ENCODE peak calls at places on chromosomes 1 and 21, in ten cellular contexts. One of them, this sample, is unnamed.

GRCh38 chr1:46533179-46533864 is 18.1 kb downstream of the KNCN start:
- DNase-seq in upper lobe of left lung: peak
- DNase-seq in Panc1: no peak
- DNase-seq in heart left ventricle: no peak
- DNase-seq in breast epithelium: no peak
- DNase-seq in stomach: no peak
- DNase-seq in foreskin fibroblast: peak
- DNase-seq in GM06990: peak
- DNase-seq in OCI-LY7: no peak
- DNase-seq in tibial nerve: no peak
- DNase-seq in this sample: no peak

GRCh38 chr1:26161408-26162219 is 2.7 kb downstream of the FAM110D start:
- DNase-seq in upper lobe of left lung: peak
- DNase-seq in Panc1: no peak
- DNase-seq in heart left ventricle: peak
- DNase-seq in breast epithelium: no peak
- DNase-seq in stomach: peak
- DNase-seq in foreskin fibroblast: peak
- DNase-seq in GM06990: no peak
- DNase-seq in OCI-LY7: no peak
- DNase-seq in tibial nerve: no peak
- DNase-seq in this sample: no peak

GRCh38 chr1:77504986-77505385 is 177.5 kb downstream of the ZZZ3 start:
- DNase-seq in upper lobe of left lung: no peak
- DNase-seq in Panc1: no peak
- DNase-seq in heart left ventricle: no peak
- DNase-seq in breast epithelium: no peak
- DNase-seq in stomach: no peak
- DNase-seq in foreskin fibroblast: peak
- DNase-seq in GM06990: no peak
- DNase-seq in OCI-LY7: no peak
- DNase-seq in tibial nerve: no peak
- DNase-seq in this sample: no peak

GRCh38 chr21:27196651-27197050 is 229.8 kb upstream of the ADAMTS5 start:
- DNase-seq in upper lobe of left lung: no peak
- DNase-seq in Panc1: no peak
- DNase-seq in heart left ventricle: no peak
- DNase-seq in breast epithelium: no peak
- DNase-seq in stomach: no peak
- DNase-seq in foreskin fibroblast: no peak
- DNase-seq in GM06990: no peak
- DNase-seq in OCI-LY7: no peak
- DNase-seq in tibial nerve: no peak
- DNase-seq in this sample: no peak

GRCh38 chr21:34552324-34553198 is 40.6 kb upstream of the KCNE1 start:
- DNase-seq in upper lobe of left lung: no peak
- DNase-seq in Panc1: no peak
- DNase-seq in heart left ventricle: no peak
- DNase-seq in breast epithelium: no peak
- DNase-seq in stomach: no peak
- DNase-seq in foreskin fibroblast: no peak
- DNase-seq in GM06990: no peak
- DNase-seq in OCI-LY7: no peak
- DNase-seq in tibial nerve: no peak
- DNase-seq in this sample: no peak

GRCh38 chr1:226366290-226366689 is 41.6 kb downstream of the PARP1 start:
- DNase-seq in upper lobe of left lung: no peak
- DNase-seq in Panc1: no peak
- DNase-seq in heart left ventricle: no peak
- DNase-seq in breast epithelium: no peak
- DNase-seq in stomach: no peak
- DNase-seq in foreskin fibroblast: peak
- DNase-seq in GM06990: no peak
- DNase-seq in OCI-LY7: no peak
- DNase-seq in tibial nerve: no peak
- DNase-seq in this sample: no peak

GRCh38 chr1:117930484-117930883 is 945 bp downstream of the WDR3 start:
- DNase-seq in upper lobe of left lung: no peak
- DNase-seq in Panc1: no peak
- DNase-seq in heart left ventricle: no peak
- DNase-seq in breast epithelium: no peak
- DNase-seq in stomach: no peak
- DNase-seq in foreskin fibroblast: no peak
- DNase-seq in GM06990: no peak
- DNase-seq in OCI-LY7: no peak
- DNase-seq in tibial nerve: no peak
- DNase-seq in this sample: no peak

GRCh38 chr1:199422206-199422605 is 605.3 kb upstream of the NR5A2 start:
- DNase-seq in upper lobe of left lung: no peak
- DNase-seq in Panc1: peak
- DNase-seq in heart left ventricle: no peak
- DNase-seq in breast epithelium: no peak
- DNase-seq in stomach: peak
- DNase-seq in foreskin fibroblast: peak
- DNase-seq in GM06990: no peak
- DNase-seq in OCI-LY7: no peak
- DNase-seq in tibial nerve: no peak
- DNase-seq in this sample: no peak

GRCh38 chr1:220691039-220691684 is 999 bp downstream of the C1orf115 start:
- DNase-seq in upper lobe of left lung: no peak
- DNase-seq in Panc1: no peak
- DNase-seq in heart left ventricle: no peak
- DNase-seq in breast epithelium: no peak
- DNase-seq in stomach: no peak
- DNase-seq in foreskin fibroblast: no peak
- DNase-seq in GM06990: no peak
- DNase-seq in OCI-LY7: no peak
- DNase-seq in tibial nerve: no peak
- DNase-seq in this sample: no peak

GRCh38 chr1:182279724-182280506 is 111.7 kb downstream of the GLUL start:
- DNase-seq in upper lobe of left lung: no peak
- DNase-seq in Panc1: no peak
- DNase-seq in heart left ventricle: no peak
- DNase-seq in breast epithelium: no peak
- DNase-seq in stomach: no peak
- DNase-seq in foreskin fibroblast: peak
- DNase-seq in GM06990: no peak
- DNase-seq in OCI-LY7: no peak
- DNase-seq in tibial nerve: peak
- DNase-seq in this sample: peak

GRCh38 chr1:20555758-20556120 is 3.4 kb downstream of the FAM43B start:
- DNase-seq in upper lobe of left lung: no peak
- DNase-seq in Panc1: no peak
- DNase-seq in heart left ventricle: no peak
- DNase-seq in breast epithelium: no peak
- DNase-seq in stomach: no peak
- DNase-seq in foreskin fibroblast: no peak
- DNase-seq in GM06990: no peak
- DNase-seq in OCI-LY7: no peak
- DNase-seq in tibial nerve: no peak
- DNase-seq in this sample: no peak

GRCh38 chr1:29514361-29515187 is 278.3 kb downstream of the PTPRU start:
- DNase-seq in upper lobe of left lung: no peak
- DNase-seq in Panc1: no peak
- DNase-seq in heart left ventricle: no peak
- DNase-seq in breast epithelium: no peak
- DNase-seq in stomach: peak
- DNase-seq in foreskin fibroblast: no peak
- DNase-seq in GM06990: no peak
- DNase-seq in OCI-LY7: no peak
- DNase-seq in tibial nerve: no peak
- DNase-seq in this sample: peak

GRCh38 chr1:83762419-83762818 is 236.5 kb downstream of the TTLL7 start:
- DNase-seq in upper lobe of left lung: no peak
- DNase-seq in Panc1: no peak
- DNase-seq in heart left ventricle: no peak
- DNase-seq in breast epithelium: no peak
- DNase-seq in stomach: no peak
- DNase-seq in foreskin fibroblast: no peak
- DNase-seq in GM06990: no peak
- DNase-seq in OCI-LY7: no peak
- DNase-seq in tibial nerve: no peak
- DNase-seq in this sample: no peak

GRCh38 chr1:71357708-71358107 is 276.9 kb upstream of the ZRANB2 start:
- DNase-seq in upper lobe of left lung: peak
- DNase-seq in Panc1: no peak
- DNase-seq in heart left ventricle: no peak
- DNase-seq in breast epithelium: no peak
- DNase-seq in stomach: no peak
- DNase-seq in foreskin fibroblast: no peak
- DNase-seq in GM06990: no peak
- DNase-seq in OCI-LY7: no peak
- DNase-seq in tibial nerve: no peak
- DNase-seq in this sample: no peak

DNA sequence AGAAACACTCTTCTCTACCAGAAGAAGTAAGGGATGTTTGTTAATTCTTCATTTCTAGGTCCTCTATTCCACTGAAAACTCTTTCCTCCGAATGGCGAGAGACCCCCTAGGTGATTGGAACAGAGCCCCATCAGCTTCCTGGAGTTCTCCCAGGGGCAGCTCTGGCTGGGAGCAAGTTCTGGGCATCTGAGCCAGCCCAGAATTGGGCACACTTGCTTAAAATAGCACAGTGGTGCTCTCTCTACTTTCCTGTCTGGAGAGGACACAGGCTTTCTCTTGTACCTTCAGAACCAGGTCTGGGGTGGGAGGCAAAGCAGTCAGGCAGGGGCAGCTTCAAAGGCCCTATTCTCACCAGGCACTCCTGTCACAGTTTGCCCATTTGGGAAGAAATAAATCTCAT is 83.2 kb upstream of the CNTN2 start:
- DNase-seq in upper lobe of left lung: no peak
- DNase-seq in Panc1: no peak
- DNase-seq in heart left ventricle: no peak
- DNase-seq in breast epithelium: no peak
- DNase-seq in stomach: no peak
- DNase-seq in foreskin fibroblast: no peak
- DNase-seq in GM06990: no peak
- DNase-seq in OCI-LY7: no peak
- DNase-seq in tibial nerve: no peak
- DNase-seq in this sample: no peak
- H3K4me3 ChIP-seq in upper lobe of left lung: no peak
- H3K4me3 ChIP-seq in Panc1: no peak
- H3K4me3 ChIP-seq in heart left ventricle: no peak
- H3K4me3 ChIP-seq in breast epithelium: no peak
- H3K4me3 ChIP-seq in stomach: no peak
- H3K4me3 ChIP-seq in foreskin fibroblast: no peak
- H3K4me3 ChIP-seq in GM06990: no peak
- H3K4me3 ChIP-seq in OCI-LY7: no peak
- H3K4me3 ChIP-seq in tibial nerve: no peak
- H3K4me3 ChIP-seq in this sample: no peak

DNA sequence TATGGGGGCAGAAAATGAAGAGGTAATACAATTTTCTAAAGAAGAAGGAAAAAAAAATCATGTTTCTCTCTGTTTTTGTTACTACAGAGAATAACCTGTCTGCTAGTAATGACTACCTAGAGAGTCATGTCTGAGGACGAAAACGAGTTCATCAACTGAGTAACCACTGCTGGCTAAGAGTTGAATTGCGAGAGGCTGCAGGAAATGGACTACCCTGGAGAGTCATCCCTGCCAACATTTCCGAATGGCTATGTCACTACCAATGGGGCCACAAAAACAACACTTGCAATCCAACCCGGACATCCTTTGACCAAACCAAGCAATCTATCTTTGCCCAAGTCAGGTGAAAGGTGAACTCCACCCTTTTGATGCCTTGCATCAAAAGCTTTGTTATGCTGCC is 120.6 kb downstream of the FCRL5 start:
- DNase-seq in upper lobe of left lung: no peak
- DNase-seq in Panc1: no peak
- DNase-seq in heart left ventricle: no peak
- DNase-seq in breast epithelium: no peak
- DNase-seq in stomach: no peak
- DNase-seq in foreskin fibroblast: peak
- DNase-seq in GM06990: no peak
- DNase-seq in OCI-LY7: no peak
- DNase-seq in tibial nerve: no peak
- DNase-seq in this sample: no peak
- TF ChIP-seq CTCF in upper lobe of left lung: no peak
- TF ChIP-seq CTCF in Panc1: no peak
- TF ChIP-seq CTCF in heart left ventricle: no peak
- TF ChIP-seq CTCF in breast epithelium: no peak
- TF ChIP-seq CTCF in stomach: no peak
- TF ChIP-seq CTCF in foreskin fibroblast: no peak
- TF ChIP-seq CTCF in GM06990: no peak
- TF ChIP-seq CTCF in OCI-LY7: no peak
- TF ChIP-seq CTCF in tibial nerve: no peak
- TF ChIP-seq CTCF in this sample: no peak

GRCh38 chr1:156677616-156678596 is 699 bp upstream of the NES start:
- DNase-seq in upper lobe of left lung: no peak
- DNase-seq in Panc1: no peak
- DNase-seq in heart left ventricle: peak
- DNase-seq in breast epithelium: no peak
- DNase-seq in stomach: peak
- DNase-seq in foreskin fibroblast: peak
- DNase-seq in GM06990: peak
- DNase-seq in OCI-LY7: peak
- DNase-seq in tibial nerve: no peak
- DNase-seq in this sample: peak

GRCh38 chr1:156676820-156677615 is at the start of gene NES:
- DNase-seq in upper lobe of left lung: peak
- DNase-seq in Panc1: no peak
- DNase-seq in heart left ventricle: peak
- DNase-seq in breast epithelium: no peak
- DNase-seq in stomach: no peak
- DNase-seq in foreskin fibroblast: peak
- DNase-seq in GM06990: no peak
- DNase-seq in OCI-LY7: no peak
- DNase-seq in tibial nerve: peak
- DNase-seq in this sample: no peak

GRCh38 chr1:156676450-156676819 is 772 bp downstream of the NES start:
- DNase-seq in upper lobe of left lung: peak
- DNase-seq in Panc1: no peak
- DNase-seq in heart left ventricle: no peak
- DNase-seq in breast epithelium: no peak
- DNase-seq in stomach: no peak
- DNase-seq in foreskin fibroblast: no peak
- DNase-seq in GM06990: no peak
- DNase-seq in OCI-LY7: no peak
- DNase-seq in tibial nerve: no peak
- DNase-seq in this sample: no peak

GRCh38 chr1:156675271-156675708 is 1.9 kb downstream of the NES start:
- DNase-seq in upper lobe of left lung: no peak
- DNase-seq in Panc1: no peak
- DNase-seq in heart left ventricle: no peak
- DNase-seq in breast epithelium: no peak
- DNase-seq in stomach: no peak
- DNase-seq in foreskin fibroblast: no peak
- DNase-seq in GM06990: no peak
- DNase-seq in OCI-LY7: no peak
- DNase-seq in tibial nerve: no peak
- DNase-seq in this sample: no peak

GRCh38 chr1:156675715-156676311 is 1.4 kb downstream of the NES start:
- DNase-seq in upper lobe of left lung: no peak
- DNase-seq in Panc1: no peak
- DNase-seq in heart left ventricle: peak
- DNase-seq in breast epithelium: no peak
- DNase-seq in stomach: no peak
- DNase-seq in foreskin fibroblast: no peak
- DNase-seq in GM06990: no peak
- DNase-seq in OCI-LY7: no peak
- DNase-seq in tibial nerve: no peak
- DNase-seq in this sample: no peak
- H3K4me3 ChIP-seq in upper lobe of left lung: peak
- H3K4me3 ChIP-seq in Panc1: peak
- H3K4me3 ChIP-seq in heart left ventricle: peak
- H3K4me3 ChIP-seq in breast epithelium: peak
- H3K4me3 ChIP-seq in stomach: peak
- H3K4me3 ChIP-seq in foreskin fibroblast: peak
- H3K4me3 ChIP-seq in GM06990: no peak
- H3K4me3 ChIP-seq in OCI-LY7: no peak
- H3K4me3 ChIP-seq in tibial nerve: peak
- H3K4me3 ChIP-seq in this sample: no peak

GRCh38 chr21:22544747-22545146 is 1546.5 kb downstream of the NCAM2 start:
- DNase-seq in upper lobe of left lung: no peak
- DNase-seq in Panc1: no peak
- DNase-seq in heart left ventricle: no peak
- DNase-seq in breast epithelium: no peak
- DNase-seq in stomach: no peak
- DNase-seq in foreskin fibroblast: no peak
- DNase-seq in GM06990: no peak
- DNase-seq in OCI-LY7: no peak
- DNase-seq in tibial nerve: no peak
- DNase-seq in this sample: no peak
- TF ChIP-seq CTCF in upper lobe of left lung: no peak
- TF ChIP-seq CTCF in Panc1: no peak
- TF ChIP-seq CTCF in heart left ventricle: no peak
- TF ChIP-seq CTCF in breast epithelium: no peak
- TF ChIP-seq CTCF in stomach: no peak
- TF ChIP-seq CTCF in foreskin fibroblast: no peak
- TF ChIP-seq CTCF in GM06990: no peak
- TF ChIP-seq CTCF in OCI-LY7: no peak
- TF ChIP-seq CTCF in tibial nerve: no peak
- TF ChIP-seq CTCF in this sample: no peak

This sample was measured in lower leg skin.